ENCODE peak calls at places on chromosomes 1 and 21, in nine cellular contexts. One of them, this sample, is unnamed.

GRCh38 chr1:3711780-3712451 is 40.3 kb upstream of the CCDC27 start:
- DNase-seq in iPS DF 6.9: no peak
- DNase-seq in T-helper 9 cell: no peak
- DNase-seq in mucosa of gallbladder: no peak
- DNase-seq in midbrain: no peak
- DNase-seq in T47D: no peak
- DNase-seq in effector memory CD8-positive, alpha-beta T cell: no peak
- DNase-seq in HFF-Myc: no peak
- DNase-seq in CD4-positive, CD25-positive, alpha-beta regulatory T cell: no peak
- DNase-seq in this sample: no peak

GRCh38 chr1:64038965-64039926 is 164.2 kb upstream of the UBE2U start:
- DNase-seq in iPS DF 6.9: peak; percentile 31
- DNase-seq in T-helper 9 cell: no peak
- DNase-seq in mucosa of gallbladder: peak; percentile 82
- DNase-seq in midbrain: peak; percentile 28
- DNase-seq in T47D: peak; percentile 60
- DNase-seq in effector memory CD8-positive, alpha-beta T cell: no peak
- DNase-seq in HFF-Myc: peak; percentile 97
- DNase-seq in CD4-positive, CD25-positive, alpha-beta regulatory T cell: no peak
- DNase-seq in this sample: no peak

GRCh38 chr1:167263784-167264464 is 43.2 kb downstream of the POU2F1 start:
- DNase-seq in iPS DF 6.9: no peak
- DNase-seq in T-helper 9 cell: no peak
- DNase-seq in mucosa of gallbladder: no peak
- DNase-seq in midbrain: no peak
- DNase-seq in T47D: no peak
- DNase-seq in effector memory CD8-positive, alpha-beta T cell: no peak
- DNase-seq in HFF-Myc: no peak
- DNase-seq in CD4-positive, CD25-positive, alpha-beta regulatory T cell: peak; percentile 37
- DNase-seq in this sample: no peak

GRCh38 chr1:150192012-150192411 is 42.3 kb downstream of the PLEKHO1 start:
- DNase-seq in iPS DF 6.9: no peak
- DNase-seq in T-helper 9 cell: no peak
- DNase-seq in mucosa of gallbladder: no peak
- DNase-seq in midbrain: no peak
- DNase-seq in T47D: no peak
- DNase-seq in effector memory CD8-positive, alpha-beta T cell: no peak
- DNase-seq in HFF-Myc: no peak
- DNase-seq in CD4-positive, CD25-positive, alpha-beta regulatory T cell: no peak
- DNase-seq in this sample: no peak

GRCh38 chr1:20154306-20154831 is 15.2 kb downstream of the PLA2G2F start:
- DNase-seq in iPS DF 6.9: no peak
- DNase-seq in T-helper 9 cell: no peak
- DNase-seq in mucosa of gallbladder: peak; percentile 32
- DNase-seq in midbrain: no peak
- DNase-seq in T47D: no peak
- DNase-seq in effector memory CD8-positive, alpha-beta T cell: no peak
- DNase-seq in HFF-Myc: no peak
- DNase-seq in CD4-positive, CD25-positive, alpha-beta regulatory T cell: peak; percentile 40
- DNase-seq in this sample: no peak

GRCh38 chr1:231420959-231421615 is 1.0 kb downstream of the EGLN1 start:
- DNase-seq in iPS DF 6.9: no peak
- DNase-seq in T-helper 9 cell: peak; percentile 28
- DNase-seq in mucosa of gallbladder: peak; percentile 35
- DNase-seq in midbrain: no peak
- DNase-seq in T47D: peak; percentile 64
- DNase-seq in effector memory CD8-positive, alpha-beta T cell: peak; percentile 27
- DNase-seq in HFF-Myc: no peak
- DNase-seq in CD4-positive, CD25-positive, alpha-beta regulatory T cell: peak; percentile 62
- DNase-seq in this sample: peak; percentile 79

GRCh38 chr1:173134029-173134428 is 73.1 kb downstream of the TNFSF4 start:
- DNase-seq in iPS DF 6.9: no peak
- DNase-seq in T-helper 9 cell: no peak
- DNase-seq in mucosa of gallbladder: no peak
- DNase-seq in midbrain: no peak
- DNase-seq in T47D: no peak
- DNase-seq in effector memory CD8-positive, alpha-beta T cell: no peak
- DNase-seq in HFF-Myc: no peak
- DNase-seq in CD4-positive, CD25-positive, alpha-beta regulatory T cell: no peak
- DNase-seq in this sample: no peak

GRCh38 chr1:85339089-85339488 is 62.7 kb upstream of the BCL10 start:
- DNase-seq in iPS DF 6.9: no peak
- DNase-seq in T-helper 9 cell: no peak
- DNase-seq in mucosa of gallbladder: no peak
- DNase-seq in midbrain: no peak
- DNase-seq in T47D: no peak
- DNase-seq in effector memory CD8-positive, alpha-beta T cell: no peak
- DNase-seq in HFF-Myc: no peak
- DNase-seq in CD4-positive, CD25-positive, alpha-beta regulatory T cell: no peak
- DNase-seq in this sample: no peak

GRCh38 chr1:200873116-200873670 is 412 bp downstream of the GPR25 start:
- DNase-seq in iPS DF 6.9: no peak
- DNase-seq in T-helper 9 cell: no peak
- DNase-seq in mucosa of gallbladder: no peak
- DNase-seq in midbrain: no peak
- DNase-seq in T47D: no peak
- DNase-seq in effector memory CD8-positive, alpha-beta T cell: no peak
- DNase-seq in HFF-Myc: no peak
- DNase-seq in CD4-positive, CD25-positive, alpha-beta regulatory T cell: no peak
- DNase-seq in this sample: no peak

GRCh38 chr1:37875833-37876232 is 16.4 kb upstream of the MTF1 start:
- DNase-seq in iPS DF 6.9: no peak
- DNase-seq in T-helper 9 cell: no peak
- DNase-seq in mucosa of gallbladder: no peak
- DNase-seq in midbrain: no peak
- DNase-seq in T47D: peak; percentile 33
- DNase-seq in effector memory CD8-positive, alpha-beta T cell: no peak
- DNase-seq in HFF-Myc: no peak
- DNase-seq in CD4-positive, CD25-positive, alpha-beta regulatory T cell: peak; percentile 11
- DNase-seq in this sample: no peak

GRCh38 chr1:118118469-118118868 is 66.6 kb downstream of the SPAG17 start:
- DNase-seq in iPS DF 6.9: no peak
- DNase-seq in T-helper 9 cell: no peak
- DNase-seq in mucosa of gallbladder: peak; percentile 68
- DNase-seq in midbrain: no peak
- DNase-seq in T47D: peak; percentile 46
- DNase-seq in effector memory CD8-positive, alpha-beta T cell: no peak
- DNase-seq in HFF-Myc: no peak
- DNase-seq in CD4-positive, CD25-positive, alpha-beta regulatory T cell: no peak
- DNase-seq in this sample: no peak

GRCh38 chr1:185670187-185670627 is 64.0 kb upstream of the HMCN1 start:
- DNase-seq in iPS DF 6.9: no peak
- DNase-seq in T-helper 9 cell: peak; percentile 35
- DNase-seq in mucosa of gallbladder: peak; percentile 33
- DNase-seq in midbrain: peak; percentile 42
- DNase-seq in T47D: peak; percentile 48
- DNase-seq in effector memory CD8-positive, alpha-beta T cell: peak; percentile 52
- DNase-seq in HFF-Myc: no peak
- DNase-seq in CD4-positive, CD25-positive, alpha-beta regulatory T cell: peak; percentile 76
- DNase-seq in this sample: peak; percentile 61

GRCh38 chr1:176567190-176567794 is 104.3 kb downstream of the PAPPA2 start:
- DNase-seq in iPS DF 6.9: no peak
- DNase-seq in T-helper 9 cell: no peak
- DNase-seq in mucosa of gallbladder: no peak
- DNase-seq in midbrain: no peak
- DNase-seq in T47D: no peak
- DNase-seq in effector memory CD8-positive, alpha-beta T cell: no peak
- DNase-seq in HFF-Myc: no peak
- DNase-seq in CD4-positive, CD25-positive, alpha-beta regulatory T cell: no peak
- DNase-seq in this sample: no peak

GRCh38 chr1:165634154-165634921 is 3.3 kb downstream of the MGST3 start:
- DNase-seq in iPS DF 6.9: no peak
- DNase-seq in T-helper 9 cell: no peak
- DNase-seq in mucosa of gallbladder: no peak
- DNase-seq in midbrain: peak; percentile 36
- DNase-seq in T47D: no peak
- DNase-seq in effector memory CD8-positive, alpha-beta T cell: no peak
- DNase-seq in HFF-Myc: no peak
- DNase-seq in CD4-positive, CD25-positive, alpha-beta regulatory T cell: no peak
- DNase-seq in this sample: peak; percentile 35

GRCh38 chr1:233114860-233115259 is 164.4 kb downstream of the NTPCR start:
- DNase-seq in iPS DF 6.9: no peak
- DNase-seq in T-helper 9 cell: no peak
- DNase-seq in mucosa of gallbladder: no peak
- DNase-seq in midbrain: no peak
- DNase-seq in T47D: no peak
- DNase-seq in effector memory CD8-positive, alpha-beta T cell: no peak
- DNase-seq in HFF-Myc: no peak
- DNase-seq in CD4-positive, CD25-positive, alpha-beta regulatory T cell: no peak
- DNase-seq in this sample: no peak

GRCh38 chr1:101259744-101260148 is 22.9 kb downstream of the S1PR1 start:
- DNase-seq in iPS DF 6.9: no peak
- DNase-seq in T-helper 9 cell: no peak
- DNase-seq in mucosa of gallbladder: no peak
- DNase-seq in midbrain: peak; percentile 3
- DNase-seq in T47D: no peak
- DNase-seq in effector memory CD8-positive, alpha-beta T cell: no peak
- DNase-seq in HFF-Myc: no peak
- DNase-seq in CD4-positive, CD25-positive, alpha-beta regulatory T cell: no peak
- DNase-seq in this sample: no peak

GRCh38 chr1:85278853-85279314 is 2.5 kb upstream of the BCL10 start:
- DNase-seq in iPS DF 6.9: no peak
- DNase-seq in T-helper 9 cell: no peak
- DNase-seq in mucosa of gallbladder: peak; percentile 78
- DNase-seq in midbrain: no peak
- DNase-seq in T47D: peak; percentile 48
- DNase-seq in effector memory CD8-positive, alpha-beta T cell: no peak
- DNase-seq in HFF-Myc: peak; percentile 92
- DNase-seq in CD4-positive, CD25-positive, alpha-beta regulatory T cell: peak; percentile 64
- DNase-seq in this sample: peak; percentile 75

GRCh38 chr1:8348777-8349472 is 31.0 kb downstream of the SLC45A1 start:
- DNase-seq in iPS DF 6.9: peak; percentile 76
- DNase-seq in T-helper 9 cell: peak; percentile 67
- DNase-seq in mucosa of gallbladder: peak; percentile 58
- DNase-seq in midbrain: peak; percentile 29
- DNase-seq in T47D: peak; percentile 47
- DNase-seq in effector memory CD8-positive, alpha-beta T cell: peak; percentile 70
- DNase-seq in HFF-Myc: no peak
- DNase-seq in CD4-positive, CD25-positive, alpha-beta regulatory T cell: peak; percentile 66
- DNase-seq in this sample: peak; percentile 87

GRCh38 chr21:37712204-37712934 is 203.9 kb downstream of the KCNJ6 start:
- DNase-seq in iPS DF 6.9: peak; percentile 45
- DNase-seq in T-helper 9 cell: no peak
- DNase-seq in mucosa of gallbladder: peak; percentile 56
- DNase-seq in midbrain: peak; percentile 40
- DNase-seq in T47D: peak; percentile 78
- DNase-seq in effector memory CD8-positive, alpha-beta T cell: peak; percentile 1
- DNase-seq in HFF-Myc: peak; percentile 71
- DNase-seq in CD4-positive, CD25-positive, alpha-beta regulatory T cell: peak; percentile 37
- DNase-seq in this sample: peak; percentile 82

GRCh38 chr1:58914925-58915324 is 131.1 kb upstream of the JUN start:
- DNase-seq in iPS DF 6.9: no peak
- DNase-seq in T-helper 9 cell: no peak
- DNase-seq in mucosa of gallbladder: no peak
- DNase-seq in midbrain: no peak
- DNase-seq in T47D: no peak
- DNase-seq in effector memory CD8-positive, alpha-beta T cell: no peak
- DNase-seq in HFF-Myc: no peak
- DNase-seq in CD4-positive, CD25-positive, alpha-beta regulatory T cell: no peak
- DNase-seq in this sample: no peak

GRCh38 chr1:236438614-236439013 is 44.5 kb downstream of the EDARADD start:
- DNase-seq in iPS DF 6.9: no peak
- DNase-seq in T-helper 9 cell: no peak
- DNase-seq in mucosa of gallbladder: no peak
- DNase-seq in midbrain: no peak
- DNase-seq in T47D: no peak
- DNase-seq in effector memory CD8-positive, alpha-beta T cell: no peak
- DNase-seq in HFF-Myc: no peak
- DNase-seq in CD4-positive, CD25-positive, alpha-beta regulatory T cell: no peak
- DNase-seq in this sample: no peak

GRCh38 chr1:22754106-22754768 is 43.6 kb downstream of the EPHB2 start:
- DNase-seq in iPS DF 6.9: no peak
- DNase-seq in T-helper 9 cell: no peak
- DNase-seq in mucosa of gallbladder: no peak
- DNase-seq in midbrain: no peak
- DNase-seq in T47D: no peak
- DNase-seq in effector memory CD8-positive, alpha-beta T cell: no peak
- DNase-seq in HFF-Myc: no peak
- DNase-seq in CD4-positive, CD25-positive, alpha-beta regulatory T cell: no peak
- DNase-seq in this sample: no peak

GRCh38 chr1:19676438-19676922 is 11.8 kb downstream of the HTR6 start:
- DNase-seq in iPS DF 6.9: peak; percentile 58
- DNase-seq in T-helper 9 cell: no peak
- DNase-seq in mucosa of gallbladder: peak; percentile 49
- DNase-seq in midbrain: no peak
- DNase-seq in T47D: peak; percentile 66
- DNase-seq in effector memory CD8-positive, alpha-beta T cell: peak; percentile 19
- DNase-seq in HFF-Myc: no peak
- DNase-seq in CD4-positive, CD25-positive, alpha-beta regulatory T cell: no peak
- DNase-seq in this sample: peak; percentile 86

GRCh38 chr1:119285482-119285881 is 83.1 kb upstream of the HAO2 start:
- DNase-seq in iPS DF 6.9: no peak
- DNase-seq in T-helper 9 cell: no peak
- DNase-seq in mucosa of gallbladder: no peak
- DNase-seq in midbrain: no peak
- DNase-seq in T47D: no peak
- DNase-seq in effector memory CD8-positive, alpha-beta T cell: no peak
- DNase-seq in HFF-Myc: peak; percentile 31
- DNase-seq in CD4-positive, CD25-positive, alpha-beta regulatory T cell: no peak
- DNase-seq in this sample: no peak

GRCh38 chr21:25909341-25909740 is 174.6 kb downstream of the GABPA start:
- DNase-seq in iPS DF 6.9: no peak
- DNase-seq in T-helper 9 cell: no peak
- DNase-seq in mucosa of gallbladder: no peak
- DNase-seq in midbrain: no peak
- DNase-seq in T47D: no peak
- DNase-seq in effector memory CD8-positive, alpha-beta T cell: no peak
- DNase-seq in HFF-Myc: no peak
- DNase-seq in CD4-positive, CD25-positive, alpha-beta regulatory T cell: no peak
- DNase-seq in this sample: no peak

GRCh38 chr1:28631713-28632112 is 11.2 kb downstream of the TAF12 start:
- DNase-seq in iPS DF 6.9: no peak
- DNase-seq in T-helper 9 cell: no peak
- DNase-seq in mucosa of gallbladder: no peak
- DNase-seq in midbrain: no peak
- DNase-seq in T47D: no peak
- DNase-seq in effector memory CD8-positive, alpha-beta T cell: no peak
- DNase-seq in HFF-Myc: no peak
- DNase-seq in CD4-positive, CD25-positive, alpha-beta regulatory T cell: no peak
- DNase-seq in this sample: no peak

GRCh38 chr1:51214615-51215131 is 21.4 kb upstream of the RNF11 start:
- DNase-seq in iPS DF 6.9: no peak
- DNase-seq in T-helper 9 cell: no peak
- DNase-seq in mucosa of gallbladder: no peak
- DNase-seq in midbrain: no peak
- DNase-seq in T47D: peak; percentile 60
- DNase-seq in effector memory CD8-positive, alpha-beta T cell: no peak
- DNase-seq in HFF-Myc: no peak
- DNase-seq in CD4-positive, CD25-positive, alpha-beta regulatory T cell: peak; percentile 15
- DNase-seq in this sample: no peak

GRCh38 chr1:235617808-235618207 is 31.8 kb downstream of the GNG4 start:
- DNase-seq in iPS DF 6.9: no peak
- DNase-seq in T-helper 9 cell: no peak
- DNase-seq in mucosa of gallbladder: no peak
- DNase-seq in midbrain: no peak
- DNase-seq in T47D: peak; percentile 37
- DNase-seq in effector memory CD8-positive, alpha-beta T cell: no peak
- DNase-seq in HFF-Myc: peak; percentile 10
- DNase-seq in CD4-positive, CD25-positive, alpha-beta regulatory T cell: no peak
- DNase-seq in this sample: peak; percentile 67

GRCh38 chr1:39957299-39958020 is 2.5 kb downstream of the MFSD2A start:
- DNase-seq in iPS DF 6.9: no peak
- DNase-seq in T-helper 9 cell: no peak
- DNase-seq in mucosa of gallbladder: no peak
- DNase-seq in midbrain: no peak
- DNase-seq in T47D: no peak
- DNase-seq in effector memory CD8-positive, alpha-beta T cell: no peak
- DNase-seq in HFF-Myc: no peak
- DNase-seq in CD4-positive, CD25-positive, alpha-beta regulatory T cell: no peak
- DNase-seq in this sample: no peak

GRCh38 chr1:155254714-155255242 is 505 bp downstream of the ENTREP3 start:
- DNase-seq in iPS DF 6.9: no peak
- DNase-seq in T-helper 9 cell: no peak
- DNase-seq in mucosa of gallbladder: no peak
- DNase-seq in midbrain: no peak
- DNase-seq in T47D: no peak
- DNase-seq in effector memory CD8-positive, alpha-beta T cell: no peak
- DNase-seq in HFF-Myc: no peak
- DNase-seq in CD4-positive, CD25-positive, alpha-beta regulatory T cell: no peak
- DNase-seq in this sample: no peak

GRCh38 chr1:178339834-178340233 is 156.9 kb downstream of the CLEC20A start:
- DNase-seq in iPS DF 6.9: no peak
- DNase-seq in T-helper 9 cell: no peak
- DNase-seq in mucosa of gallbladder: no peak
- DNase-seq in midbrain: no peak
- DNase-seq in T47D: no peak
- DNase-seq in effector memory CD8-positive, alpha-beta T cell: no peak
- DNase-seq in HFF-Myc: no peak
- DNase-seq in CD4-positive, CD25-positive, alpha-beta regulatory T cell: no peak
- DNase-seq in this sample: no peak